ENCODE peak calls at places on chromosomes 6 and 20, in nine cellular contexts. Z is T-helper 1 cell; F is activated B cell treated with CpG ODN at 0.5 μM for 24 hours; P is EL; S is amygdala; Y is amniotic stem cell; I is stimulated activated CD4-positive, alpha-beta T cell treated with anti-CD3 and anti-CD28 coated beads, Interleukin-2, amount 100 ng/mL, for 48 hours; W is dermis microvascular lymphatic vessel endothelial cell; M is AG04449. T is an unnamed sample.

GRCh38 chr6:113591896-113592827 is 265.0 kb upstream of the MARCKS start:
- DNase-seq in F (no peak), P (no peak), M (no peak), I (no peak), W (peak; percentile 90), Y (no peak), Z (no peak), S (no peak), T (no peak)

GRCh38 chr6:126040826-126041225 is 54.5 kb downstream of the TRMT11 start:
- DNase-seq in M (peak; percentile 37), I (no peak), P (peak; percentile 81), W (peak; percentile 71), Y (peak; percentile 30), Z (no peak), F (no peak), S (no peak), T (no peak)

GRCh38 chr20:22905667-22906066 is 129.4 kb upstream of the SSTR4 start:
- DNase-seq in Z (no peak), I (no peak), W (no peak), M (peak; percentile 5), P (no peak), S (peak; percentile 8), Y (no peak), F (no peak), T (no peak)

GRCh38 chr6:97399208-97399607 is 116.2 kb upstream of the MMS22L start:
- DNase-seq in P (no peak), I (no peak), Y (no peak), W (no peak), F (no peak), S (no peak), Z (no peak), M (no peak), T (no peak)

GRCh38 chr20:25037288-25038102 is 20.4 kb downstream of the ACSS1 start:
- DNase-seq in W (no peak), M (no peak), Y (no peak), S (no peak), Z (no peak), P (no peak), F (no peak), I (no peak), T (no peak)

GRCh38 chr6:112116215-112116614 is 28.8 kb downstream of the FAM229B start:
- DNase-seq in Y (no peak), M (no peak), P (no peak), I (no peak), W (no peak), F (no peak), Z (no peak), S (no peak), T (no peak)

GRCh38 chr6:25248100-25248499 is 31.1 kb upstream of the CARMIL1 start:
- DNase-seq in S (no peak), I (no peak), W (no peak), Y (peak; percentile 33), P (peak; percentile 76), Z (no peak), F (no peak), M (no peak), T (no peak)

GRCh38 chr6:159819932-159820640 is 20.0 kb downstream of the PNLDC1 start:
- DNase-seq in P (no peak), M (no peak), F (no peak), I (no peak), S (no peak), W (no peak), Y (no peak), Z (peak; percentile 14), T (no peak)

GRCh38 chr6:131134950-131135243 is 370 bp upstream of the AKAP7 start:
- DNase-seq in F (no peak), Z (no peak), P (no peak), I (no peak), Y (peak; percentile 14), M (no peak), W (no peak), S (no peak), T (no peak)

GRCh38 chr20:11050350-11050749 is 376.6 kb upstream of the JAG1 start:
- DNase-seq in Z (no peak), I (no peak), M (no peak), F (no peak), Y (no peak), W (no peak), S (no peak), P (no peak), T (no peak)

GRCh38 chr6:43491750-43492661 is 14.6 kb downstream of the TJAP1 start:
- DNase-seq in P (peak; percentile 89), S (peak; percentile 70), W (peak; percentile 43), F (no peak), Z (no peak), Y (peak; percentile 51), M (no peak), I (no peak), T (no peak)

GRCh38 chr6:17519120-17519519 is 81.0 kb upstream of the FAM8A1 start:
- DNase-seq in F (no peak), Y (no peak), W (no peak), M (no peak), Z (no peak), P (peak; percentile 7), S (no peak), I (no peak), T (no peak)

GRCh38 chr6:12957321-12958051 is 240.9 kb downstream of the PHACTR1 start:
- DNase-seq in F (peak; percentile 30), W (peak; percentile 65), P (peak; percentile 76), Y (no peak), S (peak; percentile 67), M (no peak), I (no peak), Z (no peak), T (peak; percentile 70)

GRCh38 chr6:41728073-41728936 is 7.1 kb downstream of the TFEB start:
- DNase-seq in S (peak; percentile 35), M (no peak), W (no peak), Y (no peak), P (no peak), F (no peak), I (no peak), Z (no peak), T (no peak)